ENCODE peak calls at places on chromosomes 6 and 20, in nine cellular contexts. F is HCT116, I is body of pancreas, G is IMR-90, Q is uterus, V is spleen, Z is K562, R is transverse colon, L is tibial nerve. M is an unnamed sample.

GRCh38 chr20:38825901-38826625 is 20.6 kb downstream of the PPP1R16B start:
- DNase-seq in R (no peak), V (no peak), G (peak; percentile 67), L (no peak), Z (no peak), F (peak; percentile 15), Q (no peak), I (no peak), M (no peak)

GRCh38 chr6:81263531-81264168 is 488.8 kb downstream of the TENT5A start:
- DNase-seq in R (no peak), Z (no peak), L (no peak), F (no peak), V (peak; percentile 66), G (no peak), I (no peak), Q (no peak), M (no peak)

GRCh38 chr6:150638286-150638685 is 38.6 kb downstream of the PLEKHG1 start:
- DNase-seq in V (no peak), Z (no peak), G (no peak), Q (no peak), R (no peak), F (no peak), L (no peak), I (no peak), M (no peak)

GRCh38 chr6:133191323-133191722 is 49.8 kb upstream of the EYA4 start:
- DNase-seq in L (no peak), R (no peak), Q (no peak), I (no peak), F (no peak), V (no peak), G (no peak), Z (no peak), M (no peak)

GRCh38 chr6:40888456-40888990 is 150.5 kb downstream of the UNC5CL start:
- DNase-seq in Z (no peak), Q (no peak), L (no peak), I (no peak), V (no peak), G (no peak), R (no peak), F (no peak), M (no peak)

GRCh38 chr6:138654715-138655634 is 118.6 kb upstream of the CCDC28A start:
- DNase-seq in G (peak; percentile 15), L (no peak), F (peak; percentile 16), V (no peak), I (no peak), R (no peak), Q (no peak), Z (no peak), M (no peak)

GRCh38 chr6:97064578-97064977 is 140.1 kb downstream of the KLHL32 start:
- DNase-seq in F (no peak), R (no peak), Z (no peak), V (no peak), Q (no peak), I (no peak), L (no peak), G (no peak), M (no peak)

GRCh38 chr20:58708246-58708931 is 15.8 kb downstream of the NPEPL1 start:
- DNase-seq in I (no peak), L (peak; percentile 2), V (peak; percentile 71), F (no peak), Z (no peak), Q (no peak), R (peak; percentile 4), G (no peak), M (peak; percentile 5)

GRCh38 chr20:59809630-59810375 is 123.6 kb downstream of the SYCP2 start:
- DNase-seq in Z (no peak), I (no peak), L (no peak), V (no peak), F (no peak), Q (no peak), R (no peak), G (no peak), M (no peak)

GRCh38 chr6:40379811-40380210 is 207.4 kb downstream of the LRFN2 start:
- DNase-seq in V (no peak), Z (no peak), Q (no peak), F (no peak), G (no peak), I (no peak), R (no peak), L (no peak), M (no peak)

GRCh38 chr6:148888853-148889252 is 142.0 kb downstream of the UST start:
- DNase-seq in L (no peak), Z (no peak), F (no peak), V (no peak), I (no peak), G (peak; percentile 38), Q (no peak), R (no peak), M (no peak)
- H3K27ac ChIP-seq in L (no peak overlapping the region), Z (no peak overlapping the region), F (no peak overlapping the region), V (no peak overlapping the region), I (no peak overlapping the region), G (no peak overlapping the region), Q (peak overlapping the region; percentile 6), R (no peak overlapping the region), M (no peak overlapping the region)

DNA sequence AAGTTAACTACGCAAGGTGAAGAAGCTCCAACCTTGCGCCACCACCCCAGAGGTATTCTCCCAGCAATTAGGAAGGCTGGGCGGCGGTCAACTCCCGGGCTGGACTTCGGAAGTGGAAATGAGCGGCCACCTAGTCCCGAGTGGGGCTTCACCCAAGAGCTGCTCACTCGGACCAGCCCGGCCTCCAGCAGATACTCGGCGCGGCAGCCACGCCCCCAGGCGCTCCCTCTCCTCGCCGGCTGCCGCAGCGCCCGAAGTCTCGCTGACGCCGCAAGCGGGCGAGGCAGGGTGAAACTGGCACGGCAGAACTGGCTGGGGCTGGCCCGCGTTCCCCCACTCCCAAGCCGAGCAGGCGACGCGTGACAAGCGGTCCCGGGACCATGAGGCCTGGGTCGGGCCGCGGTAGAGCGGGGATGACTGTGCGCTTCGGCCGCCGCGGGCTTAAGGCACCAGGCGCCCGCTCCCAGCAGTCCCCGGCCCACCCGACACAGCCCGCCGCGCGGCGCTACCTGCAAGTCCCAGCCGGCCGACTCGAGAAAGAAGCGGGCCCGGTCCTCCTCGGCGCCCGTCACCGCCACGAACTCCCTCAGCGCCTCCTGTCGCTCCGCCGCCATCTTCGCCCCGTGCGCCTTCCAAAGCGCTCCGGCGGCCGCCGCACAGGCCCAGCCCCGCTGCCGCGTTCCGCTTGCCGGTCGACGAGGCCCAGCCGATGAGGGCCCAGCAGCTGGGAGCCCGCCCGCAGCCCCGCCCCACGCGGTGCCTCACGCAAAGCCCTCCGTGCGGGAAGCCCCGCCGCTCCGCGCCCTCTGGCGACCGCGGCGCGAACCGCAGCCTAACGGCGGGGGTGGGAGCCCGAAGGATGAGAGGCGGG is at the start of gene NSFL1C:
- DNase-seq in Z (peak; percentile 86), L (peak; percentile 85), I (peak; percentile 97), G (peak; percentile 93), F (peak; percentile 85), R (peak; percentile 97), V (peak; percentile 100), Q (peak; percentile 92), M (peak; percentile 99)
- TF ChIP-seq POLR2A in Z (peak; percentile 80), L (peak; percentile 43), I (peak; percentile 57), G (peak; percentile 85), F (peak; percentile 43), R (peak; percentile 56), V (no peak), Q (peak; percentile 80), M (peak; percentile 65)

DNA sequence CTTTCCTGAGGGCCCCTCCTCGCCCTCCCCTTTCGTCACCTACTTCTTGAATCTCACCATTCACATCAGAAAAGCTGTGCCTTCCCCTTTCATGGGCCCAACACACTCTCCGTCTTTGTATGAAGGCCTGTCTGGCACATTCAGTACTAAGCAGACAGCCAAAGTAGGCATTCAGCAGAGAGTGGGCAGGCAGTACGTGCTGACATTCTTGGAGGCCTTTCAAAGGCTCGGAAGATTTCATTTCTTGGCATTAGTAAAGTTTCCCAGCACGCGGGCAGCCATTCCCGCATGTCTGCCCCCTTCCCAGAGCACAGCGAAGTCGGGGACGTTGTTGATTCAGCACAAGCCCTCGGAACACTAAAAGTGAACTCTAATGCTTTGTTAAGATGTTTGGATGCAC is 18.0 kb downstream of the NEDD9 start:
- DNase-seq in I (no peak), R (no peak), L (no peak), V (no peak), F (no peak), Z (no peak), G (no peak), Q (no peak), M (no peak)
- H3K27ac ChIP-seq in I (peak overlapping the region; percentile 73), R (peak overlapping the region; percentile 84), L (peak overlapping the region; percentile 65), V (no peak overlapping the region), F (no peak overlapping the region), Z (no peak overlapping the region), G (no peak overlapping the region), Q (peak overlapping the region; percentile 37), M (peak overlapping the region; percentile 27)

DNA sequence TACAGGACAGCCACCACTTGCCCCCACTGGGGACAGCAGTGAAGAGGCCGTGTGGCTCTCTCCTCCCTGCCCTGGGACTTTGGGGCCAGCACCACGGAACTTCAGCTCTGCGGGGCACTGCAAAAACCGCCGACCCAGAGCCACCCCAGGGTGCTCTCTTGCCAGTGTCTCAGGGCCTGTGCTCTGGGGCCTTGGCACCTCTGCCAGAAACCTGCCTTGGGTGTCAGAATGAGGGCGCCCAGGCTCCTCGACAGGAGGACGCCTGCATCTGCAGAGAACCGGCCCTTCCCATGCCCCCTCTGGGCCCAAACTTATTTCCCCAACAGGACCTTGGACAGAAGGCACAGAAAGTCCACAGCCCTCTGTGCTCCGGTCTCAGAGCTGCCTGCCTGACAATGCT is 77.2 kb upstream of the MPC1 start:
- DNase-seq in R (no peak), G (no peak), Z (no peak), F (no peak), Q (peak; percentile 6), V (no peak), I (no peak), L (no peak), M (no peak)
- TF ChIP-seq POLR2A in R (no peak), G (no peak), Z (no peak), F (no peak), Q (no peak), V (no peak), I (no peak), L (no peak), M (no peak)

DNA sequence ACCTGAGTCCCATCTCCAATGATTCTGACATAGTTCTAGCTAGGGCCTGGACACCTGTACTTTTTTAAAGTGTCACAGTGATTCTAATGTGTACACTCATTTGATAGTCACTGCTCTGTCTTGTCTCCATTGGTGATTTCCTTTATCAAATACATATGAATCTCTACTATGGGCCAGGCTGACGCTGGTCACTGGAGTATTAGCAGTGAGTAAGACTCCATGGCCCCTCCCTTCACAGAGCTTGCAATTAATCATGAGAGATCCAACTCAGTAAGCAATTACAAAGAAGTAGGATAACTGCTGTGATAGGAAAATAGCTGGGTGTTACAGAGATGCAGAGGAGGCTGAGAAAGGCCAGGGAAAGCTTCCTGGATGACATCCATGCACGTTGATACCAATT is 19.3 kb upstream of the SASH1 start:
- DNase-seq in L (no peak), Z (no peak), I (no peak), R (no peak), F (no peak), V (no peak), G (peak; percentile 86), Q (no peak), M (no peak)
- H3K27ac ChIP-seq in L (no peak overlapping the region), Z (no peak overlapping the region), I (no peak overlapping the region), R (no peak overlapping the region), F (no peak overlapping the region), V (no peak overlapping the region), G (no peak overlapping the region), Q (no peak overlapping the region), M (no peak overlapping the region)

GRCh38 chr20:20017001-20017851 is at the start of gene NAA20:
- DNase-seq in I (peak; percentile 94), F (peak; percentile 91), V (peak; percentile 98), Q (peak; percentile 91), G (peak; percentile 90), Z (peak; percentile 86), L (peak; percentile 81), R (peak; percentile 95), M (peak; percentile 94)
- TF ChIP-seq POLR2A in I (peak; percentile 31), F (peak; percentile 54), V (no peak), Q (peak; percentile 48), G (no peak), Z (peak; percentile 51), L (no peak), R (peak; percentile 37), M (peak; percentile 26)